ENCODE peak calls at places on chromosomes 5 and 9, in four cellular contexts. M is esophagus muscularis mucosa, W is IMR-90, O is stomach. T is an unnamed sample.

GRCh38 chr9:36191696-36192095 is 975 bp downstream of the CLTA start:
- DNase-seq in M (no peak), W (no peak), O (no peak), T (no peak)

GRCh38 chr9:96015876-96016686 is 140.6 kb downstream of the ERCC6L2 start:
- DNase-seq in M (no peak), W (peak), O (no peak), T (no peak)

GRCh38 chr5:94057655-94058054 is 316.3 kb upstream of the POU5F2 start:
- DNase-seq in M (no peak), W (no peak), O (no peak), T (no peak)

GRCh38 chr9:98707158-98708102 is 1.3 kb downstream of the GABBR2 start:
- DNase-seq in M (no peak), W (peak), O (peak), T (no peak)

GRCh38 chr5:41772071-41772470 is 98.2 kb downstream of the OXCT1 start:
- DNase-seq in M (no peak), W (peak), O (no peak), T (no peak)

GRCh38 chr5:135223404-135223803 is 175.6 kb downstream of the MACROH2A1 start:
- DNase-seq in M (no peak), W (no peak), O (peak), T (no peak)

GRCh38 chr9:98374385-98375051 is 119.1 kb upstream of the TBC1D2 start:
- DNase-seq in M (no peak), W (peak), O (peak), T (peak)

GRCh38 chr5:68055686-68056085 is 159.9 kb upstream of the PIK3R1 start:
- DNase-seq in M (no peak), W (no peak), O (no peak), T (no peak)

GRCh38 chr5:107067391-107067790 is 603.3 kb downstream of the EFNA5 start:
- DNase-seq in M (no peak), W (no peak), O (no peak), T (no peak)

GRCh38 chr5:132489871-132490483 is 596 bp downstream of the IRF1 start:
- DNase-seq in M (peak), W (peak), O (peak), T (peak)

GRCh38 chr5:54309237-54309636 is 1.1 kb downstream of the ARL15 start:
- DNase-seq in M (no peak), W (peak), O (no peak), T (no peak)

GRCh38 chr5:10018670-10019069 is 231.0 kb downstream of the ATPSCKMT start:
- DNase-seq in M (no peak), W (peak), O (no peak), T (peak)

GRCh38 chr5:53048248-53048647 is 59.1 kb downstream of the ITGA2 start:
- DNase-seq in M (no peak), W (no peak), O (no peak), T (no peak)

GRCh38 chr9:95249986-95250385 is 67.5 kb downstream of the FANCC start:
- DNase-seq in M (no peak), W (no peak), O (no peak), T (no peak)

GRCh38 chr5:134873494-134873893 is 677 bp upstream of the TXNDC15 start:
- DNase-seq in M (no peak), W (no peak), O (no peak), T (no peak)

GRCh38 chr9:100285080-100285479 is 67.7 kb downstream of the TEX10 start:
- DNase-seq in M (no peak), W (no peak), O (no peak), T (no peak)

GRCh38 chr9:126805546-126806262 is 864 bp downstream of the ZBTB43 start:
- DNase-seq in M (no peak), W (peak), O (peak), T (peak)

GRCh38 chr9:126813072-126813471 is 8.2 kb downstream of the ZBTB43 start:
- DNase-seq in M (no peak), W (no peak), O (no peak), T (no peak)

GRCh38 chr9:126806336-126806735 is 1.5 kb downstream of the ZBTB43 start:
- DNase-seq in M (no peak), W (peak), O (no peak), T (no peak)

GRCh38 chr9:126804696-126805545 is at the start of gene ZBTB43:
- DNase-seq in M (peak), W (peak), O (peak), T (peak)

DNA sequence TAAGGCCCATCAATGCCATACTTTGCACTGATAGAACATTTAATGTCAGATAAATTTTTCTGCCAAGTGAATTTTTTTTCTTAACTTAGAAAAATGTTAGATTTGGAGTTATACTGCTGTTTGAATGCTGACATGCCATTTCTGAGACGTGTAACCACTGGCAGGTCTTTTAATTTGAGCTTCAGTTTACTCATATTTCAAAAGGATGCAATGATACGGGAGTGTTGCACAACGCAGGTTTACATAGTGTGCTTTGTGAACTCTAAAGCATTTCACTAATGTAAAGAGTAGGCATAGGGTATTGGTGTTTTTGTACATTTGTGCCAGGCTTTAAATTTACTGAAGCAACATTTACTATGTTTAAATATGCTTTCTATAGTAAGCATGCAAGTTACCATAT is 4.2 kb downstream of the ZBTB43 start:
- DNase-seq in M (no peak), W (peak), O (no peak), T (no peak)
- TF ChIP-seq POLR2A in M (no peak), W (no peak), O (no peak), T (no peak)

DNA sequence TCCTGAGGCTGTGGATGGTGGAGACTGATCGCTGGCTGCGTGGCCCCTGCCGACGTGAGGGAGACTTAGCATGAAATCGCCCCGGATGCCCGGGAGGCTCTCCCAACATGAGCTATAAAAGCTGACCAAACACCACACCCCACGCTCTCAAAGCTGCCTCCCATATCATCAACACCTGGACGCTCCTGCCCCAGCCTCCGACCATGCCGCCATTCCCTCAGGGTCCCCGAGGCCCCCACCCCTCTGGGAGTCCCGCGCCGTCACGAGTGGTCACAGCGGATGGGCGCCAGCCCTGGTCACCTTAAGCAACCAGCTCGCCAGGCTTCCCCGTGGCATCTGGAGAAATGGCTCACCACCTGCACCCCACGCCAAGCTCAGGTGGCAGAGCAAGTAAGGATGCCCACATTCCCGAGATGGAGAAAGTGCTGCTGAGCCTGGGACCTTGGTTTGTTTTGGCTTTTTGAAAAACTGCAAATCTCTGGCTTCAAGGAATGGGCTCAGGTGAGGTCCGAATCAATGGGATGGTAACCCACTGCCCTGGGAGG is 196.0 kb downstream of the MED10 start:
- DNase-seq in M (peak), W (no peak), O (no peak), T (no peak)
- TF ChIP-seq POLR2A in M (no peak), W (no peak), O (no peak), T (no peak)

GRCh38 chr9:34646211-34647083 is at the start of gene GALT:
- DNase-seq in M (peak), W (peak), O (peak), T (peak)
- TF ChIP-seq POLR2A in M (no peak), W (no peak), O (no peak), T (peak)

GRCh38 chr5:151087475-151087874 is 6.6 kb upstream of the TNIP1 start:
- DNase-seq in M (no peak), W (peak), O (no peak), T (no peak)

GRCh38 chr5:151084363-151084762 is 3.5 kb upstream of the TNIP1 start:
- DNase-seq in M (no peak), W (peak), O (no peak), T (no peak)

GRCh38 chr5:151086905-151087360 is 6.1 kb upstream of the TNIP1 start:
- DNase-seq in M (no peak), W (peak), O (peak), T (no peak)

GRCh38 chr5:151086192-151086869 is 5.5 kb upstream of the TNIP1 start:
- DNase-seq in M (no peak), W (no peak), O (no peak), T (no peak)

DNA sequence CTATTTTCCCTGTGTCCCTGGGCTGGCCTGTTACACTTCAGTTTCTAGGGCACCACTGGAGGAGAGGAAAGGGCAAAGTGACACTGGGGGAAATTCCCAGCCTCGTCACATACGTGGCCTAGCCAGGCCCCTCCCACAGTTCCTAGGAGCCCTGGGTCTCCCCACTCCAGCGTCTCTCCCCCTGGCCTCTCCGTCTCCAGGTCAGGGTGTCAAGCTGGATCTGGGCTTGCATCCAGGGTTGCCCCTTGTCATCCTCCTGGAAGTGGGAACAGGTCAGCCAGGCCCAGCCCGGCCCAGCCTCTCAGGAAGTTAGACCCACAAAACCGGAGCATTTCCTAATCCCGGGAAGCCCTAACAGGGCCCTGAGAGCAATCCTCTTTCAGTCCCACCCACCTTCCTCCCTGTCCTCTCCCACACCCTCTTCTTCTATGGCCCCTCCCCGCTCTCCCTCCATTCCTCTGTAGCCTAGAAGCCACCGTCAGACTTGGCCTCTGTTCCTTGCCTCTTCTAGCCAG is 4.7 kb upstream of the TNIP1 start:
- DNase-seq in M (no peak), W (peak), O (peak), T (no peak)
- TF ChIP-seq POLR2A in M (no peak), W (no peak), O (no peak), T (no peak)

GRCh38 chr5:178204205-178205009 is at the start of gene HNRNPAB:
- DNase-seq in M (peak), W (peak), O (peak), T (peak)
- TF ChIP-seq POLR2A in M (peak), W (peak), O (peak), T (peak)

GRCh38 chr5:139435676-139436075 is 3.6 kb downstream of the DNAJC18 start:
- DNase-seq in M (no peak), W (no peak), O (no peak), T (no peak)

GRCh38 chr5:139438707-139439012 is 665 bp downstream of the DNAJC18 start:
- DNase-seq in M (no peak), W (no peak), O (no peak), T (no peak)

GRCh38 chr5:139443766-139444473 is 4.6 kb upstream of the DNAJC18 start:
- DNase-seq in M (no peak), W (peak), O (no peak), T (no peak)

GRCh38 chr5:139439013-139439903 is at the start of gene DNAJC18:
- DNase-seq in M (peak), W (peak), O (peak), T (peak)
- TF ChIP-seq POLR2A in M (no peak), W (peak), O (no peak), T (peak)

T was measured in H54.